ENCODE peak calls at places on chromosomes 1 and 21, in nine cellular contexts. One of them, this sample, is unnamed.

GRCh38 chr1:42692941-42693340 is 10.7 kb downstream of the YBX1 start:
- DNase-seq in IMR-90: no peak
- DNase-seq in tibial nerve: no peak
- DNase-seq in A549: no peak
- DNase-seq in GM12891: no peak
- DNase-seq in uterus: no peak
- DNase-seq in upper lobe of left lung: no peak
- DNase-seq in heart left ventricle: no peak
- DNase-seq in erythroblast: no peak
- DNase-seq in this sample: no peak

GRCh38 chr1:59361766-59362165 is 64.9 kb downstream of the FGGY start:
- DNase-seq in IMR-90: no peak
- DNase-seq in upper lobe of left lung: no peak
- DNase-seq in tibial nerve: no peak
- DNase-seq in heart left ventricle: peak
- DNase-seq in erythroblast: no peak
- DNase-seq in GM12891: no peak
- DNase-seq in uterus: no peak
- DNase-seq in A549: no peak
- DNase-seq in this sample: no peak

GRCh38 chr1:16152521-16153087 is 3.3 kb downstream of the EPHA2 start:
- DNase-seq in erythroblast: no peak
- DNase-seq in heart left ventricle: peak
- DNase-seq in tibial nerve: no peak
- DNase-seq in IMR-90: peak
- DNase-seq in upper lobe of left lung: no peak
- DNase-seq in uterus: no peak
- DNase-seq in A549: no peak
- DNase-seq in GM12891: no peak
- DNase-seq in this sample: no peak

GRCh38 chr1:234683856-234684632 is 74.1 kb upstream of the IRF2BP2 start:
- DNase-seq in upper lobe of left lung: peak
- DNase-seq in heart left ventricle: peak
- DNase-seq in erythroblast: peak
- DNase-seq in tibial nerve: peak
- DNase-seq in GM12891: no peak
- DNase-seq in uterus: peak
- DNase-seq in A549: peak
- DNase-seq in IMR-90: peak
- DNase-seq in this sample: peak

GRCh38 chr1:63843010-63843409 is 69.2 kb downstream of the ROR1 start:
- DNase-seq in upper lobe of left lung: peak
- DNase-seq in heart left ventricle: no peak
- DNase-seq in IMR-90: no peak
- DNase-seq in A549: no peak
- DNase-seq in tibial nerve: no peak
- DNase-seq in GM12891: no peak
- DNase-seq in uterus: no peak
- DNase-seq in erythroblast: no peak
- DNase-seq in this sample: no peak

GRCh38 chr1:173392895-173393654 is 84.1 kb upstream of the PRDX6 start:
- DNase-seq in uterus: no peak
- DNase-seq in upper lobe of left lung: no peak
- DNase-seq in tibial nerve: no peak
- DNase-seq in A549: peak
- DNase-seq in erythroblast: no peak
- DNase-seq in heart left ventricle: no peak
- DNase-seq in GM12891: no peak
- DNase-seq in IMR-90: peak
- DNase-seq in this sample: no peak

GRCh38 chr1:30777060-30777905 is 19.7 kb upstream of the LAPTM5 start:
- DNase-seq in A549: no peak
- DNase-seq in upper lobe of left lung: peak
- DNase-seq in erythroblast: peak
- DNase-seq in uterus: no peak
- DNase-seq in GM12891: no peak
- DNase-seq in tibial nerve: no peak
- DNase-seq in IMR-90: no peak
- DNase-seq in heart left ventricle: no peak
- DNase-seq in this sample: no peak

GRCh38 chr1:234658143-234658542 is 48.2 kb upstream of the IRF2BP2 start:
- DNase-seq in tibial nerve: no peak
- DNase-seq in heart left ventricle: no peak
- DNase-seq in uterus: no peak
- DNase-seq in upper lobe of left lung: no peak
- DNase-seq in A549: no peak
- DNase-seq in IMR-90: peak
- DNase-seq in GM12891: no peak
- DNase-seq in erythroblast: no peak
- DNase-seq in this sample: peak

GRCh38 chr1:47235280-47235679 is 3.3 kb upstream of the TAL1 start:
- DNase-seq in GM12891: no peak
- DNase-seq in tibial nerve: no peak
- DNase-seq in upper lobe of left lung: peak
- DNase-seq in uterus: no peak
- DNase-seq in erythroblast: no peak
- DNase-seq in IMR-90: no peak
- DNase-seq in heart left ventricle: peak
- DNase-seq in A549: no peak
- DNase-seq in this sample: no peak

GRCh38 chr1:12276225-12276624 is 46.4 kb downstream of the VPS13D start:
- DNase-seq in uterus: peak
- DNase-seq in tibial nerve: no peak
- DNase-seq in upper lobe of left lung: no peak
- DNase-seq in heart left ventricle: no peak
- DNase-seq in erythroblast: peak
- DNase-seq in IMR-90: peak
- DNase-seq in GM12891: no peak
- DNase-seq in A549: peak
- DNase-seq in this sample: peak

GRCh38 chr1:209291715-209292114 is 291.8 kb upstream of the CAMK1G start:
- DNase-seq in IMR-90: no peak
- DNase-seq in tibial nerve: no peak
- DNase-seq in upper lobe of left lung: no peak
- DNase-seq in A549: no peak
- DNase-seq in erythroblast: no peak
- DNase-seq in heart left ventricle: no peak
- DNase-seq in uterus: peak
- DNase-seq in GM12891: no peak
- DNase-seq in this sample: no peak

GRCh38 chr1:23628951-23629387 is 62.6 kb upstream of the RPL11 start:
- DNase-seq in uterus: no peak
- DNase-seq in A549: no peak
- DNase-seq in GM12891: no peak
- DNase-seq in IMR-90: no peak
- DNase-seq in heart left ventricle: no peak
- DNase-seq in erythroblast: no peak
- DNase-seq in upper lobe of left lung: no peak
- DNase-seq in tibial nerve: no peak
- DNase-seq in this sample: no peak

GRCh38 chr1:224053456-224053855 is 60.5 kb upstream of the FBXO28 start:
- DNase-seq in heart left ventricle: no peak
- DNase-seq in upper lobe of left lung: no peak
- DNase-seq in GM12891: no peak
- DNase-seq in A549: no peak
- DNase-seq in IMR-90: no peak
- DNase-seq in uterus: no peak
- DNase-seq in tibial nerve: no peak
- DNase-seq in erythroblast: no peak
- DNase-seq in this sample: no peak

GRCh38 chr1:97745912-97746311 is 174.9 kb downstream of the DPYD start:
- DNase-seq in IMR-90: peak
- DNase-seq in tibial nerve: no peak
- DNase-seq in heart left ventricle: no peak
- DNase-seq in uterus: no peak
- DNase-seq in erythroblast: no peak
- DNase-seq in upper lobe of left lung: no peak
- DNase-seq in A549: no peak
- DNase-seq in GM12891: no peak
- DNase-seq in this sample: no peak

GRCh38 chr1:9289724-9290493 is 2.8 kb upstream of the SPSB1 start:
- DNase-seq in GM12891: no peak
- DNase-seq in erythroblast: no peak
- DNase-seq in heart left ventricle: no peak
- DNase-seq in uterus: peak
- DNase-seq in A549: peak
- DNase-seq in upper lobe of left lung: no peak
- DNase-seq in tibial nerve: peak
- DNase-seq in IMR-90: peak
- DNase-seq in this sample: no peak

GRCh38 chr1:89794406-89794805 is 26.4 kb upstream of the LRRC8D start:
- DNase-seq in A549: no peak
- DNase-seq in erythroblast: no peak
- DNase-seq in IMR-90: peak
- DNase-seq in tibial nerve: no peak
- DNase-seq in GM12891: no peak
- DNase-seq in upper lobe of left lung: no peak
- DNase-seq in heart left ventricle: no peak
- DNase-seq in uterus: no peak
- DNase-seq in this sample: no peak

GRCh38 chr21:43272591-43272990 is 103.8 kb downstream of the CRYAA start:
- DNase-seq in GM12891: no peak
- DNase-seq in erythroblast: no peak
- DNase-seq in A549: no peak
- DNase-seq in tibial nerve: no peak
- DNase-seq in IMR-90: no peak
- DNase-seq in uterus: no peak
- DNase-seq in heart left ventricle: no peak
- DNase-seq in upper lobe of left lung: no peak
- DNase-seq in this sample: no peak

GRCh38 chr21:39913651-39914145 is 46.5 kb downstream of the PCP4 start:
- DNase-seq in uterus: no peak
- DNase-seq in A549: no peak
- DNase-seq in IMR-90: no peak
- DNase-seq in heart left ventricle: no peak
- DNase-seq in GM12891: no peak
- DNase-seq in erythroblast: no peak
- DNase-seq in upper lobe of left lung: no peak
- DNase-seq in tibial nerve: no peak
- DNase-seq in this sample: no peak

GRCh38 chr1:151693057-151693651 is 23.4 kb downstream of the CELF3 start:
- DNase-seq in uterus: no peak
- DNase-seq in GM12891: no peak
- DNase-seq in A549: peak
- DNase-seq in IMR-90: peak
- DNase-seq in heart left ventricle: no peak
- DNase-seq in tibial nerve: no peak
- DNase-seq in erythroblast: peak
- DNase-seq in upper lobe of left lung: no peak
- DNase-seq in this sample: no peak

GRCh38 chr1:45796381-45796780 is 7.0 kb upstream of the MAST2 start:
- DNase-seq in heart left ventricle: no peak
- DNase-seq in upper lobe of left lung: no peak
- DNase-seq in A549: no peak
- DNase-seq in erythroblast: no peak
- DNase-seq in IMR-90: no peak
- DNase-seq in tibial nerve: no peak
- DNase-seq in uterus: no peak
- DNase-seq in GM12891: no peak
- DNase-seq in this sample: no peak

GRCh38 chr1:183159960-183160359 is 26.1 kb upstream of the LAMC2 start:
- DNase-seq in heart left ventricle: no peak
- DNase-seq in tibial nerve: no peak
- DNase-seq in upper lobe of left lung: no peak
- DNase-seq in erythroblast: no peak
- DNase-seq in GM12891: no peak
- DNase-seq in uterus: no peak
- DNase-seq in IMR-90: no peak
- DNase-seq in A549: peak
- DNase-seq in this sample: peak

GRCh38 chr1:33848205-33848604 is 15.7 kb upstream of the HMGB4 start:
- DNase-seq in erythroblast: no peak
- DNase-seq in uterus: no peak
- DNase-seq in heart left ventricle: no peak
- DNase-seq in tibial nerve: no peak
- DNase-seq in A549: no peak
- DNase-seq in IMR-90: no peak
- DNase-seq in upper lobe of left lung: no peak
- DNase-seq in GM12891: no peak
- DNase-seq in this sample: no peak

GRCh38 chr21:33383056-33383888 is 19.9 kb upstream of the IFNGR2 start:
- DNase-seq in heart left ventricle: peak
- DNase-seq in erythroblast: peak
- DNase-seq in upper lobe of left lung: no peak
- DNase-seq in A549: no peak
- DNase-seq in tibial nerve: peak
- DNase-seq in uterus: peak
- DNase-seq in IMR-90: peak
- DNase-seq in GM12891: no peak
- DNase-seq in this sample: peak
- TF ChIP-seq POLR2A in heart left ventricle: no peak
- TF ChIP-seq POLR2A in erythroblast: no peak
- TF ChIP-seq POLR2A in upper lobe of left lung: no peak
- TF ChIP-seq POLR2A in A549: no peak
- TF ChIP-seq POLR2A in tibial nerve: no peak
- TF ChIP-seq POLR2A in uterus: no peak
- TF ChIP-seq POLR2A in IMR-90: peak
- TF ChIP-seq POLR2A in GM12891: peak
- TF ChIP-seq POLR2A in this sample: no peak

DNA sequence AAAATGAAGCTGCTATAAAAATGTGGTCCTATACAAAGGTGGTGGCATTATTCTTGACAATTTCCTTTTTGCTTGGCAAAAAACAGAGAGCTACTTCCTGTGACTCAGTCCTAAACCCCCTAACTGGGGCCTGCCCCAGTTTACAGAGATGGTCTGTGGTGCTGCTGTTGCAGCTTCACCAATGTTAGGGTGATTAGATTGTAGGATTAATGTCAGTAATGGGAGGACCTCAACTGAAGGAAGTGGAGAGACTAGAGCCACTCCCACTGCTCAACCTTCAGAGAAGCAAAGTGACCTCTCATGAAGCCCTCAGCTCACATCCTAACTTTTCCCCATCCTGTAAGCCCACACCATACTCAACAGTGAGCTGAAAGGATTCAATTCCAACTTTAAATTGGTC is 3.6 kb downstream of the S100A6 start:
- DNase-seq in upper lobe of left lung: no peak
- DNase-seq in heart left ventricle: no peak
- DNase-seq in uterus: no peak
- DNase-seq in A549: no peak
- DNase-seq in erythroblast: peak
- DNase-seq in GM12891: no peak
- DNase-seq in tibial nerve: no peak
- DNase-seq in IMR-90: no peak
- DNase-seq in this sample: no peak
- TF ChIP-seq POLR2A in upper lobe of left lung: no peak
- TF ChIP-seq POLR2A in heart left ventricle: no peak
- TF ChIP-seq POLR2A in uterus: no peak
- TF ChIP-seq POLR2A in A549: no peak
- TF ChIP-seq POLR2A in erythroblast: peak
- TF ChIP-seq POLR2A in GM12891: no peak
- TF ChIP-seq POLR2A in tibial nerve: no peak
- TF ChIP-seq POLR2A in IMR-90: no peak
- TF ChIP-seq POLR2A in this sample: no peak

GRCh38 chr1:111346089-111346885 is 55.6 kb downstream of the CHIA start:
- DNase-seq in upper lobe of left lung: peak
- DNase-seq in IMR-90: peak
- DNase-seq in erythroblast: peak
- DNase-seq in A549: peak
- DNase-seq in tibial nerve: peak
- DNase-seq in GM12891: peak
- DNase-seq in uterus: peak
- DNase-seq in heart left ventricle: peak
- DNase-seq in this sample: peak
- TF ChIP-seq POLR2A in upper lobe of left lung: peak
- TF ChIP-seq POLR2A in IMR-90: no peak
- TF ChIP-seq POLR2A in erythroblast: peak
- TF ChIP-seq POLR2A in A549: no peak
- TF ChIP-seq POLR2A in tibial nerve: no peak
- TF ChIP-seq POLR2A in GM12891: no peak
- TF ChIP-seq POLR2A in uterus: peak
- TF ChIP-seq POLR2A in heart left ventricle: no peak
- TF ChIP-seq POLR2A in this sample: no peak

GRCh38 chr1:160115545-160116276 is at the start of gene ATP1A2:
- DNase-seq in GM12891: no peak
- DNase-seq in erythroblast: no peak
- DNase-seq in uterus: no peak
- DNase-seq in tibial nerve: no peak
- DNase-seq in heart left ventricle: peak
- DNase-seq in A549: no peak
- DNase-seq in upper lobe of left lung: no peak
- DNase-seq in IMR-90: no peak
- DNase-seq in this sample: no peak
- TF ChIP-seq POLR2A in GM12891: no peak
- TF ChIP-seq POLR2A in erythroblast: no peak
- TF ChIP-seq POLR2A in uterus: no peak
- TF ChIP-seq POLR2A in tibial nerve: no peak
- TF ChIP-seq POLR2A in heart left ventricle: peak
- TF ChIP-seq POLR2A in A549: no peak
- TF ChIP-seq POLR2A in upper lobe of left lung: no peak
- TF ChIP-seq POLR2A in IMR-90: no peak
- TF ChIP-seq POLR2A in this sample: no peak

This sample was measured in stomach.